ENCODE peak calls at places on chromosomes 12 and 14, in seven cellular contexts. G is RPMI8226; I is omental fat pad; H is H54; X is fibroblast of mammary gland; V is effector memory CD4-positive, alpha-beta T cell; N is left lobe of liver. L is an unnamed sample.

GRCh38 chr12:52191841-52192791 is at the start of gene KRT80:
- DNase-seq in G (peak), I (peak), H (peak), X (peak), V (no peak), N (peak), L (no peak)

GRCh38 chr12:57610553-57611115 is 601 bp upstream of the ARHGEF25 start:
- DNase-seq in G (no peak), I (no peak), H (no peak), X (no peak), V (no peak), N (no peak), L (no peak)

GRCh38 chr14:57746563-57746962 is 119.3 kb downstream of the SLC35F4 start:
- DNase-seq in G (no peak), I (no peak), H (no peak), X (no peak), V (no peak), N (no peak), L (no peak)

GRCh38 chr12:104370989-104371870 is 67.7 kb downstream of the EID3 start:
- DNase-seq in G (no peak), I (no peak), H (peak), X (peak), V (no peak), N (no peak), L (no peak)

GRCh38 chr14:92539875-92540274 is 26.3 kb downstream of the RIN3 start:
- DNase-seq in G (no peak), I (no peak), H (no peak), X (peak), V (no peak), N (no peak), L (no peak)

GRCh38 chr12:79725987-79726386 is 35.2 kb upstream of the PAWR start:
- DNase-seq in G (no peak), I (no peak), H (peak), X (peak), V (no peak), N (no peak), L (no peak)

GRCh38 chr12:115998119-115998633 is 279.3 kb downstream of the MED13L start:
- DNase-seq in G (peak), I (no peak), H (peak), X (peak), V (no peak), N (no peak), L (no peak)

GRCh38 chr12:130147875-130148596 is 14.2 kb upstream of the FZD10 start:
- DNase-seq in G (peak), I (no peak), H (no peak), X (no peak), V (no peak), N (no peak), L (no peak)

L was measured in activated T-helper 1 cell treated with Interleukin-2 at 50 U/mL for 16 hours.